ENCODE peak calls at places on chromosomes 12 and 14, in six cellular contexts. M is thoracic aorta, P is HepG2, G is choroid plexus epithelial cell, S is transverse colon, B is upper lobe of right lung. U is an unnamed sample.

GRCh38 chr12:93380480-93381121 is 2.9 kb downstream of the NUDT4 start:
- DNase-seq in B (no peak), S (no peak), G (peak; percentile 62), M (no peak), P (peak; percentile 43), U (no peak)

GRCh38 chr12:24630446-24630845 is 318.5 kb downstream of the BCAT1 start:
- DNase-seq in P (no peak), M (no peak), G (peak; percentile 50), S (no peak), B (no peak), U (no peak)

GRCh38 chr12:82942963-82943362 is 256.3 kb downstream of the TMTC2 start:
- DNase-seq in G (peak; percentile 52), B (no peak), M (no peak), S (no peak), P (no peak), U (no peak)

GRCh38 chr12:131752457-131752856 is 41.6 kb downstream of the SFSWAP start:
- DNase-seq in S (no peak), P (no peak), B (no peak), M (no peak), G (no peak), U (no peak)

GRCh38 chr14:78697341-78697740 is 527.2 kb downstream of the NRXN3 start:
- DNase-seq in S (no peak), P (peak; percentile 6), M (no peak), G (peak; percentile 55), B (no peak), U (no peak)

GRCh38 chr12:48779869-48780268 is 9.0 kb downstream of the ADCY6 start:
- DNase-seq in P (no peak), G (peak; percentile 89), B (no peak), S (no peak), M (peak; percentile 53), U (no peak)

GRCh38 chr12:80924437-80924836 is 13.3 kb downstream of the LIN7A start:
- DNase-seq in G (no peak), P (peak; percentile 31), B (no peak), M (no peak), S (no peak), U (no peak)

GRCh38 chr12:67792185-67792584 is 143.6 kb downstream of the DYRK2 start:
- DNase-seq in P (no peak), G (no peak), B (no peak), M (no peak), S (no peak), U (no peak)

GRCh38 chr12:53005215-53005985 is 856 bp upstream of the EIF4B start:
- DNase-seq in M (no peak), G (no peak), P (no peak), B (peak; percentile 68), S (no peak), U (peak; percentile 68)

DNA sequence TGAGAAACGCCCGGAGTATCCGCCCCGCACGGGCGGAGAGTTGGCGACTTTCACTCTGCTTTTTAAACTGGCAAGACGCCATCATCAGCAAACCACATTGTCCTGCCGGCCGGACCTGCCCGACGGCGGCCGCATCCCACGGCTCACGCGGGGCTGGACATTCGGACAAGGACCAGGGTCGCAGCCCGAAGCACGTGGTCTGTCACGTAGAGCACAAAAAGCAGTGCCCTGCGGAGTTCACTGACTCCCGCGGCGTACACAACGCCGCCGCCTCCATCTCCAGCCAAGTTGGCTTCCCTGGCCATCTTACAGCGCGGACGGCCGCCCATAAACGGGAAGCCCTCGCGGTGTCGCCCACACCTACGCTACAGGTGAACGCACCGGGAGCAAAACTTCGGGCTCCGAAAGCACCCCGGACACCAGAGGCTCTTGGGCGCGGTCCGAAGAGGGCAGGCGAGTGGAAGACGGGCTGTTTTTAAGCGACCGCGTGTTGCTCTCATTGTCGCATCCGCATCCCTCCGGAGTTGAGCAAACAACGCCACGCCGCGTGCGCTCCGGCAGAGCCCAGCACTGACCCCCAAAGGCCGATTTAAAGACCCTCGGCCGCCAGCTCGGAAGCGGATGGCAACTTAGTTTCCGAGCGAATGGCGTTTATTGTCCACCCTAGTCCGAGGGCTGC is 966 bp downstream of the SINHCAF start:
- DNase-seq in B (peak; percentile 81), S (peak; percentile 61), M (peak; percentile 8), G (peak; percentile 60), P (no peak), U (peak; percentile 80)
- H3K4me3 ChIP-seq in B (peak overlapping the region; percentile 82), S (peak overlapping the region; percentile 85), M (peak overlapping the region; percentile 78), G (peak overlapping the region; percentile 87), P (peak overlapping the region; percentile 80), U (peak overlapping the region; percentile 88)

DNA sequence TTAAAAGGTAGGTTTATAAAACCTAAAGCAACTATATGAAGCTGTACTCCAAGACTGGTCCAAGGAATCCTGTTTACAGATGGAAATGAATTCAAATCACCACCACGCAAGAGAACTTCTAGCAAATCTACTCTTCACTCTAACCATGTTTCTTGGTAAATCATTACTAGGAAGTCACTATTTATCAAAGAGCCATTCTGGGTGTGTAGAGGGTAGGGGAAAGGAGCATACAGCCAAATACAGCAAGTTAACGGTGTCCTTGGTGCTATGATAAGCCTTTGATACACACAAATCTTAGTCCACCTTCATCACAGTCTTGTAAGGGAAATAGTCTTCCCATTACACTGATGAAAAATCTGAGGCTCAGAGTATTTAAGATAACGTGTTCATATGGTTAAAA is 16.8 kb downstream of the NIN start:
- DNase-seq in S (no peak), M (no peak), G (no peak), P (no peak), B (no peak), U (no peak)
- H3K4me3 ChIP-seq in S (no peak overlapping the region), M (no peak overlapping the region), G (no peak overlapping the region), P (no peak overlapping the region), B (no peak overlapping the region), U (no peak overlapping the region)

GRCh38 chr14:59282366-59282765 is 93.9 kb downstream of the DAAM1 start:
- DNase-seq in M (no peak), G (peak; percentile 66), B (no peak), S (no peak), P (no peak), U (no peak)

GRCh38 chr14:59280961-59281360 is 92.5 kb downstream of the DAAM1 start:
- DNase-seq in P (no peak), S (no peak), M (no peak), G (no peak), B (no peak), U (no peak)

GRCh38 chr14:59278111-59278510 is 89.6 kb downstream of the DAAM1 start:
- DNase-seq in S (no peak), B (no peak), G (peak; percentile 96), M (no peak), P (peak; percentile 91), U (no peak)

GRCh38 chr14:59281613-59282012 is 93.1 kb downstream of the DAAM1 start:
- DNase-seq in B (no peak), M (no peak), S (no peak), G (peak; percentile 70), P (no peak), U (no peak)

DNA sequence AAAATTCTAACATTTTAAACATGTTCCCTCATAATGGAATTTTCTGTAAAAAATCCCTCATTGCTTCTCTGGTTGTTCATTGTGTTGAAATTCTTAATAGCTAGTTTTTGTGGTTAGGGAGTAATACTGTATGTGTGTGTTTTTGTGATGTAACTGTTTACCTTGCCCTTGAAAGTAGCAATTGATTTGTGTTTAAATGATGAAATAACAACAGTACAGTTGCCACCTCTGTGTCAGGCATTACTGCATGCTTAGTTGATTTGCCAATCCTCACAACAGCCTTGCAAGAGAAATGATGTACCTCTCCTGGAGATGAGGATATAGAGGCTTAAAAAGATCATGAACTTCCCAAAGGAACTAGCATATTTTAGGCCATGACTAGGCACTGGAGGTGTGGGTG is 94.9 kb downstream of the DAAM1 start:
- DNase-seq in S (no peak), P (peak; percentile 81), M (no peak), B (no peak), G (peak; percentile 63), U (no peak)
- H3K4me3 ChIP-seq in S (no peak overlapping the region), P (no peak overlapping the region), M (no peak overlapping the region), B (no peak overlapping the region), G (no peak overlapping the region), U (no peak overlapping the region)

DNA sequence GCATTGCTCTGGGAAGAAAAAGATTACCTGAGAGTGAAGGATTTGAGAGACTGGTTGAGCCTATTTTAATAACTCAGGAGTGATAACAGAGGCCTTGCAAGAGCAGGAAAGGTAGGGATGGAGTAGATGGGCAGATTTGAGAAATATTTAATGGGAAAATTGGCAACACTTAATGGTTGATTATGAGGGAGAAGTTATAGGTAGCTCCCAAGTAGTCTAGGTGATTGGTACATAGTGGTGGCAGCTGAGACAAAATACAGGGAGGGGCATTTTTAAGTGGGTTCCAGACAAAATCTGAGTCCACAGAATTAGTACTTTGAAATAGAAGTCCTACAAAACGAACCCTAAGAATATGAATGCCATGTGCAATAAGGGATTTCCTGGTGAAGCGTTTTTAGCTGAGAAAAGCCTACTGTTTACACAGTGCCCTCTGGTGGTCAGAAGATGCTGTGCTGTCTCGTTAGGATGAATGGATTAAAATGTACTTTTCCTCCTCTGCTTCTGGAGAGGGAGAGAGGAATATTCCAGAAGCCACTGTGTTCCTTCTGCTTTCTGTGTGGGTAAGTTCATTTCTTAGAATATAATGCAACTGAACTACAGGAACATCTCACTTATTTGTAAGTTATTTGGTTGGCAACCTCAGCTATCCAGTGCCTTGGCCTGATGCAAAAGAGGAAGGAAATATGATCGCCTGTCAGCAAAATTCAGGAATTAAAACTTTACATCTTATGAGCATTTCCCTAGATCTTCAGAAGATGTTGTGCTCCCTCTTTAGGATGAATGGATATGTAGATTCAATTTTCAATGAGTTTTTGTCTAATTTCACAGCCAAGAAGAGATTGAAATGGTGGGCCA is 6.5 kb downstream of the ZBTB1 start:
- DNase-seq in P (peak; percentile 64), M (peak; percentile 20), B (no peak), S (peak; percentile 77), G (peak; percentile 83), U (peak; percentile 80)
- H3K4me3 ChIP-seq in P (no peak overlapping the region), M (no peak overlapping the region), B (no peak overlapping the region), S (no peak overlapping the region), G (no peak overlapping the region), U (no peak overlapping the region)

GRCh38 chr12:15882055-15882971 is at the start of gene STRAP:
- DNase-seq in M (peak; percentile 85), P (peak; percentile 93), B (peak; percentile 97), S (peak; percentile 97), G (peak; percentile 98), U (peak; percentile 99)

GRCh38 chr12:15883536-15883935 is 1.3 kb downstream of the STRAP start:
- DNase-seq in B (no peak), S (no peak), G (no peak), M (no peak), P (no peak), U (no peak)

GRCh38 chr12:15875863-15876262 is 6.3 kb upstream of the STRAP start:
- DNase-seq in G (no peak), P (no peak), S (peak; percentile 66), B (no peak), M (no peak), U (no peak)

GRCh38 chr12:15879413-15879812 is 2.8 kb upstream of the STRAP start:
- DNase-seq in M (no peak), G (no peak), B (no peak), S (no peak), P (no peak), U (no peak)

DNA sequence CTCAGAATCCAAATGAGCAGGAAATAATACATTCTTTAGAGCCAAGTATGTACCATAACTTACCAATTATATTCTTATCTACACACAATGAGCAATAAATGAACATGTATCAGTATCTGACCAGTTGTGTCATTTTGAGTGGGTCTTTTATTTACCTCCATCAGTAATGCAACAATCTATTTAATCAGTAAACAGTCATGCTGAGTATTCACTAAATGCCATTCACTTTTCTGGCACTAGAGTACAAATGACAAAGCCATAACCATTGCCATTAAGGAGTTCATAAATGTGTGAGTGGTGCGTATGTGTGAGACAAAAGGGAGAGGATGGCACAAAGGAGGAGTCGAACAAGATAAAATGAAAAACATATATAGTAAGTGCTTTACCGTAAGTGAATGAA is 1.5 kb upstream of the STRAP start:
- DNase-seq in M (no peak), S (no peak), G (no peak), B (no peak), P (no peak), U (no peak)
- H3K4me3 ChIP-seq in M (no peak overlapping the region), S (no peak overlapping the region), G (no peak overlapping the region), B (no peak overlapping the region), P (no peak overlapping the region), U (no peak overlapping the region)

U was measured in sigmoid colon.